ENCODE peak calls at places on chromosomes 16 and 17, in four cellular contexts. T is kidney epithelial cell, Q is ovary, V is left ventricle myocardium inferior. B is an unnamed sample.

GRCh38 chr17:39513915-39514314 is 52.6 kb downstream of the CDK12 start:
- DNase-seq in T (no peak), Q (no peak), V (no peak), B (no peak)

GRCh38 chr16:72875291-72876036 is 172.5 kb downstream of the ZFHX3 start:
- DNase-seq in V (no peak), T (no peak), Q (no peak), B (no peak)

GRCh38 chr16:29814592-29814991 is 1.4 kb upstream of the PAGR1 start:
- DNase-seq in T (no peak), V (no peak), Q (peak), B (no peak)

GRCh38 chr16:66199189-66199588 is 167.3 kb upstream of the CDH5 start:
- DNase-seq in V (no peak), Q (no peak), T (no peak), B (no peak)

GRCh38 chr17:41629316-41629715 is 4.9 kb upstream of the KRT17 start:
- DNase-seq in V (no peak), Q (no peak), T (no peak), B (no peak)

GRCh38 chr17:49371178-49371834 is 9.3 kb upstream of the ZNF652 start:
- DNase-seq in V (no peak), Q (no peak), T (no peak), B (no peak)

GRCh38 chr17:65942592-65942991 is 249.3 kb downstream of the CEP112 start:
- DNase-seq in Q (no peak), T (no peak), V (no peak), B (no peak)

GRCh38 chr17:7023576-7024401 is 939 bp downstream of the BCL6B start:
- DNase-seq in V (peak), T (peak), Q (peak), B (no peak)

GRCh38 chr17:10618202-10618635 is 38.9 kb downstream of the MYH3 start:
- DNase-seq in Q (peak), T (no peak), V (peak), B (no peak)

GRCh38 chr16:85136705-85137322 is 24.5 kb upstream of the CIBAR2 start:
- DNase-seq in V (peak), Q (peak), T (no peak), B (no peak)

GRCh38 chr16:75580-76501 is 2.2 kb upstream of the MPG start:
- DNase-seq in V (peak), Q (peak), T (no peak), B (no peak)

GRCh38 chr16:27330542-27330941 is 16.8 kb downstream of the IL4R start:
- DNase-seq in Q (peak), V (peak), T (no peak), B (no peak)

GRCh38 chr17:79822583-79823124 is 16.6 kb downstream of the CBX4 start:
- DNase-seq in T (no peak), Q (no peak), V (no peak), B (no peak)

GRCh38 chr16:11676799-11677198 is 8.5 kb downstream of the SNN start:
- DNase-seq in T (no peak), V (no peak), Q (peak), B (no peak)

GRCh38 chr16:75379911-75380847 is 53.1 kb downstream of the CFDP1 start:
- DNase-seq in V (no peak), T (no peak), Q (no peak), B (no peak)

GRCh38 chr17:73827627-73828241 is 183.5 kb upstream of the SDK2 start:
- DNase-seq in T (no peak), V (no peak), Q (no peak), B (no peak)

GRCh38 chr16:12906271-12906670 is 4.9 kb downstream of the SHISA9 start:
- DNase-seq in V (no peak), Q (no peak), T (no peak), B (no peak)

GRCh38 chr16:23110257-23110899 is 38.9 kb downstream of the USP31 start:
- DNase-seq in T (no peak), V (no peak), Q (no peak), B (no peak)

GRCh38 chr16:13471036-13471435 is 448.9 kb upstream of the ERCC4 start:
- DNase-seq in T (no peak), Q (no peak), V (no peak), B (no peak)

GRCh38 chr17:68840073-68840472 is 115.1 kb downstream of the ABCA8 start:
- DNase-seq in T (no peak), Q (no peak), V (no peak), B (no peak)

GRCh38 chr16:19926449-19927390 is 42.1 kb upstream of the GPRC5B start:
- DNase-seq in Q (no peak), T (peak), V (no peak), B (peak)

GRCh38 chr17:49730078-49730786 is 22.5 kb upstream of the SLC35B1 start:
- DNase-seq in Q (peak), T (no peak), V (peak), B (peak)

GRCh38 chr17:15655162-15655561 is 28.9 kb downstream of the TRIM16 start:
- DNase-seq in V (no peak), Q (no peak), T (no peak), B (no peak)

GRCh38 chr17:2547176-2547575 is 35.5 kb upstream of the METTL16 start:
- DNase-seq in V (no peak), Q (no peak), T (no peak), B (no peak)

GRCh38 chr17:19329839-19330238 is 32.7 kb downstream of the B9D1 start:
- DNase-seq in V (no peak), Q (no peak), T (no peak), B (no peak)

GRCh38 chr17:31386542-31387075 is 4.9 kb upstream of the RAB11FIP4 start:
- DNase-seq in V (no peak), T (no peak), Q (no peak), B (no peak)

GRCh38 chr16:77683845-77684526 is 38.3 kb upstream of the NUDT7 start:
- DNase-seq in V (no peak), Q (no peak), T (no peak), B (no peak)

GRCh38 chr16:21264226-21265036 is 13.7 kb downstream of the CRYM start:
- DNase-seq in T (no peak), V (peak), Q (no peak), B (no peak)

GRCh38 chr17:14434506-14434905 is 133.6 kb downstream of the HS3ST3B1 start:
- DNase-seq in T (no peak), V (no peak), Q (no peak), B (no peak)

GRCh38 chr16:88872650-88873331 is 6.3 kb upstream of the PABPN1L start:
- DNase-seq in T (no peak), V (no peak), Q (no peak), B (no peak)

GRCh38 chr17:2025622-2026309 is 632 bp upstream of the RTN4RL1 start:
- DNase-seq in T (no peak), Q (peak), V (peak), B (no peak)

GRCh38 chr16:3726021-3726687 is 8.8 kb upstream of the TRAP1 start:
- DNase-seq in T (no peak), Q (no peak), V (no peak), B (no peak)

GRCh38 chr17:4566785-4567184 is 6.4 kb upstream of the GGT6 start:
- DNase-seq in T (no peak), V (no peak), Q (peak), B (no peak)

GRCh38 chr17:45016823-45017222 is 34.6 kb downstream of the DCAKD start:
- DNase-seq in V (no peak), T (no peak), Q (no peak), B (no peak)
- H3K4me3 ChIP-seq in V (no peak), T (no peak), Q (no peak), B (no peak)

GRCh38 chr16:69311533-69312388 is 611 bp downstream of the VPS4A start:
- DNase-seq in Q (peak), T (no peak), V (no peak), B (no peak)
- TF ChIP-seq CTCF in Q (no peak), T (peak), V (no peak), B (no peak)

DNA sequence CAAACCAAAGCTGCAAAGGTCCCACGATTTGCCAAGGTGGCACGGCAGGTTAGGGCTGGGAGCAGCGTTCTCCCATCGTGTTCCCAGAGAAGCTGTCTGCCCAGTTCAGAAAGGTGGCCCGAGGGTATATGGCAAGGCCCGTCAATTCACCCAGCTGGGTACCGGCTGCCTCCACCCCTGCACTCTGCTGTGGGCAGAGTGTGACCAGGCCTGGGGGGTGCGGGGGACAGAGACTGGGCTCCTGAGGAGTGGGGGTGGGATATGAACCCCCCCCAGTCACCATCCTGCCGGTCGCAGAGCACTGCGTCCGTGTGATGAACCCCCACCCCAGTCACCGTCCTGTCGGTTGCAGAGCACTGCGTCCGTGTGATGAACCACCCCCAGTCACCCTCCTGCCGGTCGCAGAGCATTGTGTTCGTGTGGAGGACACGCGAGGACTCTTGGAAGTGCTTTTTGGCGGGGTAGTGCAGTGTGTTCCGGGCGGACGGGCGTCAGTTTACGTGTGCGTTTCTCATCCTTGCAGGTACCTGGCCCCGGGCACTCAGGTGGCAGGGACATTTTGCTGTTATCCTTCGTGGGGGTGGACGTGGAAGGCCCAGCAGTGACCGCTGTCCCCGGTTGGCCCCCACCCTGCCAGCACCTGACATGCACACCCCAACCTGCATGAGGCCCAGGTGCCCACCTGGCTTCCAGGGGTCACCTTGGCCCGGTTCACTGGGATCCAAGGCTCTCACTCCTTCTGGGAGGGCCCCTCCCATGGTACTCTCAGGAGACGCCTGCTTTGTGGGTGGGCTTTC is 2.7 kb upstream of the FASN start:
- DNase-seq in T (no peak), Q (peak), V (no peak), B (no peak)
- H3K4me3 ChIP-seq in T (no peak), Q (no peak), V (no peak), B (no peak)

DNA sequence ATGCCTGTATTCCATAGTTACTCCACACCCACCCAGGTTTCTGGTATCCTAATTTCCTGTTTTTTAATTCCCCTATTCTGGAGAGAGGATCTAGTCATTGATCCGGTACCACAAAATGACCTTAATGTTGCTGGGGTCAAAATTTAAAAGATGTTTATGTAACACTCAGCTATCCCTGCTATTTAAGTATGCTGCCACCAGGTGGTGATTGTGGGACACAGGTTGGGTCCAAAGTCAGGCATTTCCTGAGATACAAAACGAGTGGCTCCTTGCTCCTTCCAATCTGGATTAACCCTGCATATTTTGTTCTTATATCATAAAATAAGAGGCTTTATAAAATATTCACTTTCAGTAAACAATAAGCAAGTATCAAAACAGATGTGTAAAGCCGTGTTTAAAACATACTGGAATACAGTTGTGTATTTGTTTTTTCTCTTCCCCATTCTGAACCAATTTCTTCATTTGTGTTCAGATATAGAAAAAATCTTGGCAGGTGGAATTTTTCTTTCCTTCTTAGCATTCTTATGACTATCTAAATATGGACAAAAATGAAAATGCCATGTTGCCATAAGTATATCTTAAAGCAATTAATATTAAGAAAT is 16.3 kb downstream of the HS3ST4 start:
- DNase-seq in V (no peak), T (no peak), Q (no peak), B (no peak)
- TF ChIP-seq CTCF in V (no peak), T (peak), Q (no peak), B (peak)

GRCh38 chr17:28725660-28726395 is at the start of gene TLCD1:
- DNase-seq in T (no peak), Q (peak), V (peak), B (no peak)
- H3K4me3 ChIP-seq in T (peak), Q (peak), V (peak), B (peak)

GRCh38 chr16:87051526-87052320 is 265.5 kb downstream of the C16orf95 start:
- DNase-seq in V (no peak), Q (no peak), T (no peak), B (no peak)

GRCh38 chr16:87054856-87055255 is 262.3 kb downstream of the C16orf95 start:
- DNase-seq in V (no peak), Q (no peak), T (no peak), B (no peak)

GRCh38 chr16:87054154-87054553 is 263.0 kb downstream of the C16orf95 start:
- DNase-seq in Q (no peak), V (no peak), T (no peak), B (no peak)

GRCh38 chr16:87052506-87052905 is 264.7 kb downstream of the C16orf95 start:
- DNase-seq in V (no peak), T (no peak), Q (no peak), B (no peak)

GRCh38 chr16:87053016-87053982 is 263.9 kb downstream of the C16orf95 start:
- DNase-seq in V (no peak), Q (no peak), T (no peak), B (no peak)
- TF ChIP-seq CTCF in V (no peak), Q (no peak), T (no peak), B (no peak)

GRCh38 chr16:2468142-2468724 is 2.9 kb upstream of the NTN3 start:
- DNase-seq in T (no peak), V (no peak), Q (no peak), B (no peak)

GRCh38 chr16:2470603-2471015 is 488 bp upstream of the NTN3 start:
- DNase-seq in V (no peak), T (no peak), Q (no peak), B (no peak)

GRCh38 chr16:2470234-2470601 is 879 bp upstream of the NTN3 start:
- DNase-seq in Q (no peak), T (no peak), V (no peak), B (no peak)

GRCh38 chr16:2468725-2469398 is 2.2 kb upstream of the NTN3 start:
- DNase-seq in T (no peak), V (no peak), Q (no peak), B (no peak)

GRCh38 chr16:2469399-2470233 is 1.5 kb upstream of the NTN3 start:
- DNase-seq in T (no peak), V (no peak), Q (no peak), B (no peak)
- H3K4me3 ChIP-seq in T (no peak), V (no peak), Q (no peak), B (no peak)

DNA sequence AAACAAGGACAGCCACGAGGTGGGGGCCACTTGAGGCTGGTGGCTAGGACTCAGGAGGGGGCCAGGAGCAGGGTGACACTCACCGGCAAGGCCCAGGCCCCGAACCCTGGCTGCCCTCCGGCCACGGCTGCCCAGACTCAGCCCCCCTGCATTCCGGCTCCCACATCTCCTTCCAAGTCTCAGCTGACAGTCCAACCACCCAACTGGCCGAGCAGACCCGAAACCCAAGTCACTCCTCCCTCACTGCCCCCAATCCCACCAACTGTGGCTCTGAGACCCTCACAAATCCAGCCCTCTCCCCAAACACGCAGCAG is 9.4 kb downstream of the HAGH start:
- DNase-seq in T (no peak), Q (no peak), V (no peak), B (no peak)
- TF ChIP-seq CTCF in T (no peak), Q (no peak), V (no peak), B (no peak)

GRCh38 chr16:53043986-53044571 is 8.6 kb downstream of the CHD9NB start:
- DNase-seq in Q (no peak), T (no peak), V (no peak), B (peak)

GRCh38 chr16:53043462-53043861 is 9.2 kb downstream of the CHD9NB start:
- DNase-seq in Q (no peak), V (peak), T (no peak), B (no peak)

GRCh38 chr16:53042235-53042645 is 10.5 kb downstream of the CHD9NB start:
- DNase-seq in V (no peak), T (no peak), Q (no peak), B (no peak)

GRCh38 chr16:53040788-53041187 is 11.9 kb downstream of the CHD9NB start:
- DNase-seq in T (no peak), Q (no peak), V (no peak), B (no peak)

DNA sequence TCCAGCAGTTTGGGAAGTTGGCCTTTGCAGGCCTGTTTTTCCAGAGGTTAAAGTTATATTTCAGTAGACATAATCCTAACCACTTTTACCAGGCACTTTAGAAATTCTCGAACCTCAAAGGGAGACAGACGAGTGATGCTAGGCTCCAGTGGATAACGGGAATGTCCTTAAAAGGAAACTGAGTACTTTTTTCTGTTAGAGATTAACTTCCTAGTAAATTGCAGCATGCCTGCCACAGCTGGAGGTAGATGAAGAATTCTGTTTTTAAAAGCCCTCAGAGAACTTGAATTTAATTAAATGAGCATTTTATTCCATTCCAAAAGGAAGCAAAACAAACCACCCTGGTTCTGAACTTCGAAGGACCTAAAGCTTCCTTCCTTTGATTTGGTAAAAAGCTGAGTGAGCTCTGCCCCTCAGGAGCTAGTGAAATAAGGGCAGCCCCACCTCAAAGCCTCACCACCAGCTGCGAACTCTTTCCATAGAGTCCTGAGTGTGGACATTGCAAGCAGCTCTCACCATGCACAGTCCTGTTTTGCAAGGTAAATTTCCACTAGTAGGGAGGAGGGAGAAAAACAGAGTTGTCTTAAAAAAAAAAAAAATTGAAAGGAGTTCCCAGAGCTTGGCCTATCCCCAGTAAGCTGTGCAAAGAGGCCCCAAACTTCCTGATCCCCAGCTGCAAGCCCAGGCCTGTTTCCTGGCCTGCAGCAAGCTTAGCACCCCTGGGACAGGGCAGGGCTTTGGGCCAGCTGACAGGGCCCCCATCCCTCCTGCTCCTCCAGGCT is 11.3 kb downstream of the CHD9NB start:
- DNase-seq in Q (peak), T (no peak), V (peak), B (peak)
- H3K4me3 ChIP-seq in Q (no peak), T (no peak), V (peak), B (peak)

B was measured in epithelial cell of proximal tubule.